ENCODE peak calls at places on chromosomes 12 and 14, in four cellular contexts. M is K562; C is CD8-positive, alpha-beta T cell; H is ovary. L is an unnamed sample. For H3K4me1, the result is how much of the 10 kb centered on the place peaks cover.

GRCh38 chr12:52147367-52147972 is 44.3 kb downstream of the KRT80 start:
- DNase-seq in M (peak), C (no peak), H (peak), L (no peak)

GRCh38 chr12:62466018-62466595 is 519 bp upstream of the MON2 start:
- DNase-seq in M (peak), C (no peak), H (peak), L (no peak)

GRCh38 chr12:70756118-70756517 is 118.9 kb upstream of the PTPRB start:
- DNase-seq in M (peak), C (no peak), H (no peak), L (no peak)

GRCh38 chr14:76473381-76474263 is 97.7 kb downstream of the ESRRB start:
- DNase-seq in M (no peak), C (no peak), H (no peak), L (no peak)

GRCh38 chr12:125330645-125331341 is 265.6 kb downstream of the AACS start:
- DNase-seq in M (peak), C (no peak), H (peak), L (peak)

GRCh38 chr14:32980178-32980886 is 41.7 kb downstream of the NPAS3 start:
- DNase-seq in M (no peak), C (no peak), H (no peak), L (no peak)

GRCh38 chr12:82359115-82359478 is 768 bp downstream of the METTL25 start:
- DNase-seq in M (peak), C (no peak), H (peak), L (peak)

GRCh38 chr14:103899833-103900232 is 28.4 kb upstream of the TDRD9 start:
- DNase-seq in M (no peak), C (no peak), H (no peak), L (no peak)

GRCh38 chr12:75658826-75659823 is 147.7 kb upstream of the KRR1 start:
- DNase-seq in M (peak), C (no peak), H (no peak), L (no peak)

GRCh38 chr12:27705263-27705662 is 5.4 kb upstream of the MRPS35 start:
- DNase-seq in M (no peak), C (no peak), H (no peak), L (peak)

GRCh38 chr12:132720606-132721005 is 10.0 kb downstream of the PGAM5 start:
- DNase-seq in M (no peak), C (no peak), H (no peak), L (no peak)

GRCh38 chr14:105858676-105859025 is 332.3 kb downstream of the TMEM121 start:
- DNase-seq in M (no peak), C (no peak), H (peak), L (no peak)

GRCh38 chr14:42192659-42193425 is 586.2 kb downstream of the LRFN5 start:
- DNase-seq in M (no peak), C (no peak), H (no peak), L (no peak)

GRCh38 chr14:89012272-89013097 is 188.0 kb downstream of the TTC8 start:
- DNase-seq in M (no peak), C (no peak), H (no peak), L (no peak)

GRCh38 chr12:19304149-19304780 is 135.0 kb upstream of the AEBP2 start:
- DNase-seq in M (no peak), C (no peak), H (no peak), L (no peak)

GRCh38 chr12:92411687-92412086 is 266.0 kb upstream of the BTG1 start:
- DNase-seq in M (no peak), C (no peak), H (no peak), L (no peak)

GRCh38 chr14:105315211-105315721 is 718 bp downstream of the PACS2 start:
- DNase-seq in M (no peak), C (no peak), H (peak), L (no peak)

GRCh38 chr12:28537474-28537873 is 347.2 kb downstream of the CCDC91 start:
- DNase-seq in M (no peak), C (no peak), H (no peak), L (no peak)

GRCh38 chr14:61510736-61511557 is 184.4 kb upstream of the HIF1A start:
- DNase-seq in M (no peak), C (no peak), H (no peak), L (no peak)

GRCh38 chr12:74647241-74647640 is 109.6 kb downstream of the ATXN7L3B start:
- DNase-seq in M (no peak), C (no peak), H (no peak), L (no peak)

GRCh38 chr14:94904636-94905035 is 134.7 kb upstream of the GSC start:
- DNase-seq in M (no peak), C (no peak), H (no peak), L (peak)

GRCh38 chr12:65636436-65636835 is 187.8 kb upstream of the HMGA2 start:
- DNase-seq in M (no peak), C (no peak), H (no peak), L (no peak)

GRCh38 chr12:7145671-7146070 is 15.5 kb downstream of the CLSTN3 start:
- DNase-seq in M (no peak), C (no peak), H (no peak), L (no peak)

GRCh38 chr12:82835217-82835616 is 148.5 kb downstream of the TMTC2 start:
- DNase-seq in M (no peak), C (no peak), H (no peak), L (no peak)

GRCh38 chr12:39816671-39817185 is 197.1 kb upstream of the ABCD2 start:
- DNase-seq in M (no peak), C (no peak), H (no peak), L (no peak)

GRCh38 chr12:39813776-39814175 is 194.2 kb upstream of the ABCD2 start:
- DNase-seq in M (no peak), C (no peak), H (no peak), L (no peak)

GRCh38 chr12:39814626-39815025 is 195.0 kb upstream of the ABCD2 start:
- DNase-seq in M (no peak), C (no peak), H (no peak), L (no peak)
- H3K4me3 ChIP-seq in M (no peak), C (no peak), H (no peak), L (no peak)

GRCh38 chr14:102777711-102778615 is 714 bp downstream of the TRAF3 start:
- DNase-seq in M (peak), C (no peak), H (peak), L (no peak)

GRCh38 chr14:102778616-102779351 is 1.5 kb downstream of the TRAF3 start:
- DNase-seq in M (no peak), C (no peak), H (no peak), L (no peak)

GRCh38 chr14:102779574-102780315 is 2.5 kb downstream of the TRAF3 start:
- DNase-seq in M (no peak), C (no peak), H (no peak), L (no peak)

GRCh38 chr14:102782974-102783373 is 5.7 kb downstream of the TRAF3 start:
- DNase-seq in M (no peak), C (no peak), H (no peak), L (no peak)

DNA sequence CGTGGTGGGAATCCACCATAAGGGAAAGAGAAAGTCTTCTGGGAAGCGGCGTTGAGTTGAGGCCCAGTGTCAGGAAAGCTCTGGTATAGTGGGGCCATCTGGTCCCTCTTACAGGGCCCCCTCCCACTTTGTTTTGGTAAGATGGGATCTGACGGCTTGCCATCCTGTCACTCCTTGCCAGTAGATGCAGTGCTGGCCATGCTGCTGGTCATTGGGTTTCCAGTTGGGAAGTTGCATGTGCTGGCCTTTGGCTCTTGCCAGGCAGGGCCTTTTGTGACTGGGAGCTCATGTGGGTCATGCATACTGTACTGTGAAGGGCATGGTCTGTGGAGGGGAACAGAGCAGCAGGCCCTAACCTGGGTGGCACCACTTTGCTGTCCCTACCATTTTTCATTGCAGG is 3.8 kb downstream of the TRAF3 start:
- DNase-seq in M (no peak), C (no peak), H (no peak), L (no peak)
- H3K27ac ChIP-seq in M (no peak), C (no peak), H (no peak), L (no peak)

GRCh38 chr12:1776139-1776975 is 44.0 kb upstream of the LRTM2 start:
- DNase-seq in M (no peak), C (no peak), H (no peak), L (no peak)
- H3K4me1 ChIP-seq in M (under half), C (under half), H (under half), L (under half)

GRCh38 chr12:53659011-53659551 is 16.8 kb downstream of the ATP5MC2 start:
- DNase-seq in M (no peak), C (no peak), H (peak), L (no peak)
- H3K4me3 ChIP-seq in M (no peak), C (no peak), H (no peak), L (no peak)

GRCh38 chr12:116454950-116455447 is 104.2 kb upstream of the MAP1LC3B2 start:
- DNase-seq in M (no peak), C (no peak), H (no peak), L (no peak)
- H3K27ac ChIP-seq in M (no peak), C (no peak), H (no peak), L (no peak)

DNA sequence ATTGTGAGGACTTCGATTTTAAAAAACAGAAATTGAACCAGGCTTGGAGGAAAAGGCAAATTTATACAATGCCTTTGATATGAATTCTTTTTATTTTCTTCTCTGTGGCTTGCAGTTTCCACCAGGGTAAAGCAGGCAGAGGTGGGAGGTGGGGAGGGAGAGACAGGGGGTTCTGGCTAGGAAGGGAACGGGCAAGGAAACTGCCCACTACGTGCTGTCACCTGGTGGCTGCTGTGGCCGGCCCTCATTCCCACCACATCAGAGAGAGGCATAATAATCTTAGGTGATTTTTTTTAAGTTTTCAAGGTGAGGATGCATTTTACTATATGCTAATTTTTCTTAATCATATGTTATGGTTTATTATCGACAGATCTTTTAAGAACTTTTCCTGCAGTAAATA is 145.8 kb downstream of the CACNA1C start:
- DNase-seq in M (no peak), C (no peak), H (no peak), L (no peak)
- H3K4me1 ChIP-seq in M (under half), C (under half), H (under half), L (under half)

GRCh38 chr12:120368789-120369475 is at the start of gene MSI1:
- DNase-seq in M (no peak), C (no peak), H (peak), L (no peak)
- H3K4me3 ChIP-seq in M (no peak), C (no peak), H (peak), L (peak)

DNA sequence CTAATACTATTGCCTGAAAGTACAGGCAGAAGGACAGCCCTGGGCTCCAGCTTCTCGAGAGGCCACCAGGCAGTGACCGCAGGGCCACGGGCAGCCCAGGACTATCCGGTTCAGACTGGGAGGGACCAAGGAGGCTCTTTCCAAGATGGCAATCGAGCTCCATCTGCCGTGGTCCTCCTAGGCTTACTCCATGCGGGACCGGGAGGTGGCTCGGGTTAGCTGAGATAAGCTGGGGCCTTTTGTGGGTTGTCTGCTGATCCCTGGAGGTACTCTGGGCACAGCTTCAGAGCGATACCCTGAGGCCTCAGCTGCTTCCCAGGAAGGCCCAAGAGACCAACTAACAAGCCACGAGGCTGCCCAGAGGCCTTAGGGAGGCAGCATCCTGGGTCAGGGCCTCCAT is 33.1 kb downstream of the SNRNP35 start:
- DNase-seq in M (no peak), C (no peak), H (no peak), L (no peak)
- H3K27ac ChIP-seq in M (no peak), C (no peak), H (no peak), L (no peak)

DNA sequence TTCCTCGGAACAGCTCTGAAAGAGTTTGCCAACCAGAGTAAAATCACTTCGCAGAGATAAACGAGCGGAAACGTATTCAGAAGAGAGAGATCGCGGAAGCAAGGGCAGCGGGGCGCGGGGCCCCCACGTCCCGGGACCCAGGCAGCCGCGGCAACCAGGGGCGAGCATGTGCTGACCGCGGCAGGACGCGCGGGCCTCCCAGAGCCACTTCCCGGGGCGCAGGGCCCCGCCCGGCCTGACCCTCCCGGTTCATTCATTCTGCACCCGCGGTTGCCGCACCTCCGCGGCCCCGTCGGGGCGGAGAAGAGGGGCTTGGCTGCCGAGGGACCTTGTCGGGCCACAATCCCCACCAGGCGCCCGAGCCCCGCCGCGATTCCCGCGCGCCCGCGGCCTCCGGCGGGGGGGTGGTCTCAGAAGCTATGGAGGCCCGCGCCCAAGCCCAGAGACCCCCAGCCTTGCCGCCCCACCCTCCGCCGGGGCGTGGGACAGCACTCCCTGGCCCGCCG is 583 bp downstream of the UBE2N start:
- DNase-seq in M (peak), C (peak), H (peak), L (no peak)
- H3K4me1 ChIP-seq in M (under half), C (half or more), H (under half), L (under half)